ENCODE peak calls at places on chromosomes 5 and 9, in seven cellular contexts. One of them, this sample, is unnamed.

GRCh38 chr9:87751869-87752268 is 25.9 kb downstream of the CTSL start:
- DNase-seq in RWPE2: no peak
- DNase-seq in CD8-positive, alpha-beta memory T cell: no peak
- DNase-seq in activated T-cell treated with anti-CD3 and anti-CD28 coated beads, Interleukin-2, amount 50 U/mL, for 4 hours: no peak
- DNase-seq in Right ventricle myocardium superior: no peak
- DNase-seq in stimulated activated CD4-positive, alpha-beta T cell treated with anti-CD3 and anti-CD28 coated beads, Interleukin-1b, Interleukin-23, amount 100 ng/mL, for 24 hours: no peak
- DNase-seq in NCI-H1105: no peak
- DNase-seq in this sample: no peak

GRCh38 chr9:125343518-125344284 is 82.1 kb downstream of the GAPVD1 start:
- DNase-seq in RWPE2: no peak
- DNase-seq in activated T-cell treated with anti-CD3 and anti-CD28 coated beads, Interleukin-2, amount 50 U/mL, for 4 hours: no peak
- DNase-seq in NCI-H1105: no peak
- DNase-seq in stimulated activated CD4-positive, alpha-beta T cell treated with anti-CD3 and anti-CD28 coated beads, Interleukin-1b, Interleukin-23, amount 100 ng/mL, for 24 hours: no peak
- DNase-seq in Right ventricle myocardium superior: no peak
- DNase-seq in CD8-positive, alpha-beta memory T cell: no peak
- DNase-seq in this sample: no peak

GRCh38 chr9:122226758-122227575 is 1.8 kb downstream of the LHX6 start:
- DNase-seq in Right ventricle myocardium superior: no peak
- DNase-seq in activated T-cell treated with anti-CD3 and anti-CD28 coated beads, Interleukin-2, amount 50 U/mL, for 4 hours: no peak
- DNase-seq in RWPE2: no peak
- DNase-seq in NCI-H1105: no peak
- DNase-seq in CD8-positive, alpha-beta memory T cell: no peak
- DNase-seq in stimulated activated CD4-positive, alpha-beta T cell treated with anti-CD3 and anti-CD28 coated beads, Interleukin-1b, Interleukin-23, amount 100 ng/mL, for 24 hours: no peak
- DNase-seq in this sample: no peak

GRCh38 chr5:35229076-35230042 is 928 bp downstream of the PRLR start:
- DNase-seq in RWPE2: no peak
- DNase-seq in Right ventricle myocardium superior: no peak
- DNase-seq in CD8-positive, alpha-beta memory T cell: no peak
- DNase-seq in activated T-cell treated with anti-CD3 and anti-CD28 coated beads, Interleukin-2, amount 50 U/mL, for 4 hours: no peak
- DNase-seq in NCI-H1105: no peak
- DNase-seq in stimulated activated CD4-positive, alpha-beta T cell treated with anti-CD3 and anti-CD28 coated beads, Interleukin-1b, Interleukin-23, amount 100 ng/mL, for 24 hours: no peak
- DNase-seq in this sample: no peak

GRCh38 chr5:139164020-139164419 is 34.1 kb downstream of the SIL1 start:
- DNase-seq in Right ventricle myocardium superior: no peak
- DNase-seq in RWPE2: no peak
- DNase-seq in CD8-positive, alpha-beta memory T cell: no peak
- DNase-seq in NCI-H1105: no peak
- DNase-seq in stimulated activated CD4-positive, alpha-beta T cell treated with anti-CD3 and anti-CD28 coated beads, Interleukin-1b, Interleukin-23, amount 100 ng/mL, for 24 hours: no peak
- DNase-seq in activated T-cell treated with anti-CD3 and anti-CD28 coated beads, Interleukin-2, amount 50 U/mL, for 4 hours: no peak
- DNase-seq in this sample: no peak

GRCh38 chr5:177311361-177311722 is 356 bp downstream of the MXD3 start:
- DNase-seq in activated T-cell treated with anti-CD3 and anti-CD28 coated beads, Interleukin-2, amount 50 U/mL, for 4 hours: no peak
- DNase-seq in NCI-H1105: no peak
- DNase-seq in RWPE2: no peak
- DNase-seq in CD8-positive, alpha-beta memory T cell: no peak
- DNase-seq in stimulated activated CD4-positive, alpha-beta T cell treated with anti-CD3 and anti-CD28 coated beads, Interleukin-1b, Interleukin-23, amount 100 ng/mL, for 24 hours: no peak
- DNase-seq in Right ventricle myocardium superior: no peak
- DNase-seq in this sample: no peak

GRCh38 chr5:154408806-154409205 is 37.0 kb upstream of the SAP30L start:
- DNase-seq in NCI-H1105: no peak
- DNase-seq in Right ventricle myocardium superior: no peak
- DNase-seq in activated T-cell treated with anti-CD3 and anti-CD28 coated beads, Interleukin-2, amount 50 U/mL, for 4 hours: no peak
- DNase-seq in stimulated activated CD4-positive, alpha-beta T cell treated with anti-CD3 and anti-CD28 coated beads, Interleukin-1b, Interleukin-23, amount 100 ng/mL, for 24 hours: no peak
- DNase-seq in CD8-positive, alpha-beta memory T cell: no peak
- DNase-seq in RWPE2: no peak
- DNase-seq in this sample: no peak

GRCh38 chr5:66979738-66980137 is 216.9 kb downstream of the CD180 start:
- DNase-seq in NCI-H1105: no peak
- DNase-seq in RWPE2: no peak
- DNase-seq in Right ventricle myocardium superior: no peak
- DNase-seq in activated T-cell treated with anti-CD3 and anti-CD28 coated beads, Interleukin-2, amount 50 U/mL, for 4 hours: no peak
- DNase-seq in stimulated activated CD4-positive, alpha-beta T cell treated with anti-CD3 and anti-CD28 coated beads, Interleukin-1b, Interleukin-23, amount 100 ng/mL, for 24 hours: no peak
- DNase-seq in CD8-positive, alpha-beta memory T cell: no peak
- DNase-seq in this sample: no peak

GRCh38 chr9:114324492-114324891 is 1.6 kb downstream of the ORM1 start:
- DNase-seq in stimulated activated CD4-positive, alpha-beta T cell treated with anti-CD3 and anti-CD28 coated beads, Interleukin-1b, Interleukin-23, amount 100 ng/mL, for 24 hours: no peak
- DNase-seq in NCI-H1105: no peak
- DNase-seq in activated T-cell treated with anti-CD3 and anti-CD28 coated beads, Interleukin-2, amount 50 U/mL, for 4 hours: no peak
- DNase-seq in RWPE2: no peak
- DNase-seq in Right ventricle myocardium superior: no peak
- DNase-seq in CD8-positive, alpha-beta memory T cell: no peak
- DNase-seq in this sample: no peak

GRCh38 chr5:157564149-157564711 is 11.3 kb downstream of the ADAM19 start:
- DNase-seq in Right ventricle myocardium superior: no peak
- DNase-seq in activated T-cell treated with anti-CD3 and anti-CD28 coated beads, Interleukin-2, amount 50 U/mL, for 4 hours: no peak
- DNase-seq in RWPE2: no peak
- DNase-seq in CD8-positive, alpha-beta memory T cell: no peak
- DNase-seq in stimulated activated CD4-positive, alpha-beta T cell treated with anti-CD3 and anti-CD28 coated beads, Interleukin-1b, Interleukin-23, amount 100 ng/mL, for 24 hours: no peak
- DNase-seq in NCI-H1105: no peak
- DNase-seq in this sample: no peak

GRCh38 chr9:121927081-121927480 is 166.0 kb downstream of the TTLL11 start:
- DNase-seq in NCI-H1105: no peak
- DNase-seq in activated T-cell treated with anti-CD3 and anti-CD28 coated beads, Interleukin-2, amount 50 U/mL, for 4 hours: no peak
- DNase-seq in Right ventricle myocardium superior: no peak
- DNase-seq in RWPE2: no peak
- DNase-seq in stimulated activated CD4-positive, alpha-beta T cell treated with anti-CD3 and anti-CD28 coated beads, Interleukin-1b, Interleukin-23, amount 100 ng/mL, for 24 hours: no peak
- DNase-seq in CD8-positive, alpha-beta memory T cell: no peak
- DNase-seq in this sample: no peak

GRCh38 chr5:110477923-110478322 is 248.5 kb downstream of the TMEM232 start:
- DNase-seq in CD8-positive, alpha-beta memory T cell: no peak
- DNase-seq in NCI-H1105: no peak
- DNase-seq in stimulated activated CD4-positive, alpha-beta T cell treated with anti-CD3 and anti-CD28 coated beads, Interleukin-1b, Interleukin-23, amount 100 ng/mL, for 24 hours: no peak
- DNase-seq in Right ventricle myocardium superior: no peak
- DNase-seq in RWPE2: no peak
- DNase-seq in activated T-cell treated with anti-CD3 and anti-CD28 coated beads, Interleukin-2, amount 50 U/mL, for 4 hours: no peak
- DNase-seq in this sample: no peak

GRCh38 chr9:1173986-1174385 is 123.8 kb downstream of the DMRT2 start:
- DNase-seq in stimulated activated CD4-positive, alpha-beta T cell treated with anti-CD3 and anti-CD28 coated beads, Interleukin-1b, Interleukin-23, amount 100 ng/mL, for 24 hours: no peak
- DNase-seq in Right ventricle myocardium superior: no peak
- DNase-seq in RWPE2: no peak
- DNase-seq in activated T-cell treated with anti-CD3 and anti-CD28 coated beads, Interleukin-2, amount 50 U/mL, for 4 hours: no peak
- DNase-seq in CD8-positive, alpha-beta memory T cell: no peak
- DNase-seq in NCI-H1105: peak
- DNase-seq in this sample: no peak

This sample was measured in B cell.